ENCODE peak calls at places on chromosome 15, in four cellular contexts. C is stomach, Z is A673, R is right cardiac atrium. W is an unnamed sample. For H3K4me1, the result is how much of the 10 kb centered on the place peaks cover.

GRCh38 chr15:101054116-101054515 is 135.0 kb downstream of the LRRK1 start:
- DNase-seq in C (peak), Z (no peak), R (no peak), W (no peak)

GRCh38 chr15:66764067-66764428 is 62.0 kb downstream of the SMAD6 start:
- DNase-seq in C (no peak), Z (no peak), R (no peak), W (no peak)

GRCh38 chr15:48371961-48372360 is 40.7 kb downstream of the DUT start:
- DNase-seq in C (no peak), Z (no peak), R (no peak), W (no peak)

GRCh38 chr15:98904466-98905048 is 103.0 kb downstream of the PGPEP1L start:
- DNase-seq in C (no peak), Z (peak), R (no peak), W (peak)

GRCh38 chr15:59200560-59200959 is 6.1 kb upstream of the LDHAL6B start:
- DNase-seq in C (no peak), Z (peak), R (no peak), W (no peak)

GRCh38 chr15:90016721-90017120 is 15.6 kb downstream of the ZNF710 start:
- DNase-seq in C (peak), Z (no peak), R (no peak), W (no peak)

GRCh38 chr15:61527836-61528589 is 298.9 kb upstream of the RORA start:
- DNase-seq in C (no peak), Z (no peak), R (no peak), W (no peak)

GRCh38 chr15:34808016-34808415 is 12.7 kb upstream of the ACTC1 start:
- DNase-seq in C (no peak), Z (no peak), R (no peak), W (no peak)

GRCh38 chr15:82132742-82133141 is 86.9 kb upstream of the MEX3B start:
- DNase-seq in C (no peak), Z (no peak), R (no peak), W (peak)

GRCh38 chr15:78850926-78851600 is 21.6 kb upstream of the MORF4L1 start:
- DNase-seq in C (no peak), Z (no peak), R (no peak), W (no peak)

GRCh38 chr15:96732704-96733103 is 402.2 kb downstream of the NR2F2 start:
- DNase-seq in C (no peak), Z (no peak), R (no peak), W (no peak)

GRCh38 chr15:45612790-45613415 is 21.9 kb upstream of the SQOR start:
- DNase-seq in C (no peak), Z (no peak), R (no peak), W (no peak)

GRCh38 chr15:89399390-89400120 is 64.9 kb upstream of the POLG start:
- DNase-seq in C (no peak), Z (peak), R (no peak), W (peak)

GRCh38 chr15:48479751-48480150 is 148.5 kb downstream of the DUT start:
- DNase-seq in C (no peak), Z (no peak), R (no peak), W (no peak)

GRCh38 chr15:68081869-68082505 is 27.9 kb downstream of the PIAS1 start:
- DNase-seq in C (no peak), Z (no peak), R (no peak), W (no peak)
- H3K4me1 ChIP-seq in C (half or more), Z (half or more), R (under half), W (under half)

GRCh38 chr15:85382942-85383341 is 2.5 kb downstream of the AKAP13 start:
- DNase-seq in C (no peak), Z (no peak), R (no peak), W (no peak)
- H3K4me1 ChIP-seq in C (under half), Z (under half), R (under half), W (under half)

DNA sequence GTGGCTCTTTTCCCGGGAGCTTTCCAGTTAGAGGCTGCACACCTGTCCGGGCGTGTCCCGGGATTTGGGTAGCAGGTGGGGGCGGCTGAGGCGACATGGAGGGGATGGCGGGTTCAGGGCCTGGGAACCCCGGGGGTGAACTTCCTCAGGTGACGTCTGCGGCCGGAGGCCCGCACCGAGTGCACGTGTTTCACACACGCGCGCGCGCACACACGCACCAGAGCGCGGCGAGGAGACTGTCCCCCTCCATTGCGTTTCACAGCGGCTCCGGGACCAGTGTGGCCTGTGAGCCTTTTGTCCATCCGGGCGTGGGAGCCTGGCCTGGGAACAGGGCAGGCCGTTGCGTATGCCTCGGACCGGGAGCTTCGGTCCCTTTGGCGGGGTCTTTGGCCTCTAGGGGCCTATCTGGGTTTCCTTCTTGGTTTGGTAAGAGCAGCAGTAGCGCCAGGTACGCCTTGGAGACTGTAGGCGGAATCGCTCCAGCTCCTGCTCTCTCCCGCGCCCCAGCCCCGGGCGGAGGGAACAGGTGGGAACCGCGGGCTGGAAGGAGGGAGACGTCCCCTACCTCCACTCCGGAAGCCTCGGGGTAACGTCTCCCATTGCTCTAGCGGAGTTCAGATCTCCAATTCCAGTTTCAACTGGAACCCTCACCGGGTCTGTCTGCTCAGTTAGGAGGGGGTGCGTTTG is 220.0 kb downstream of the MEIS2 start:
- DNase-seq in C (no peak), Z (no peak), R (no peak), W (no peak)
- H3K4me1 ChIP-seq in C (under half), Z (under half), R (under half), W (under half)

DNA sequence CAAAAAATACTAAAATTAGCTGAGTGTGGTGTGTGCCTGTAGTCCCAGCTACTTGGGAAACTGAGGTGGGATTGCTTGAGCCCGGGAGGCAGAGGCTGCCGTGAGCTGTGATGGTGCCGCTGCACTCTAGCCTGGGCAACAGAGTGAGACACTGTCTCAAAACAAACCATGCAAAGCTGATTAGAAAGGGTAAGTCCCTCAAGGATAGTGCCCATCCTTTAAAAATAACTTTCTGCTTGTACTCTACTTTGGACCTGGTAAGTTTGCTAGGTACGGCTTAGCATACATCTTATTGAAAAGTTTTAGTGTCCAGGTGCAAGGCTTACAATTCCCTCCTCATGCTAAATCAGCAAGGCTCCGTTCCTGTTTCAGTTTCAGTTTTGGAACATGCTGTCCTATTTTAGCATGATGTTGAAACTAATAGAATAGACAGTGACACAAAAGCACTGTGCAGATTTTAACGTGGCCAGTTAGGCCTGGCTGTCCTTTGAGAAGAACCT is 21.4 kb downstream of the FEM1B start:
- DNase-seq in C (no peak), Z (no peak), R (no peak), W (peak)
- H3K4me1 ChIP-seq in C (under half), Z (under half), R (under half), W (under half)

W was measured in SJSA1.